ENCODE peak calls at places on chromosomes 12 and 14, in four cellular contexts. P, A, Q and G are unnamed samples.

GRCh38 chr12:124586756-124587155 is 19.3 kb upstream of the NCOR2 start:
- DNase-seq in Q (no peak), P (no peak), A (no peak), G (no peak)

GRCh38 chr14:24133730-24134129 is 2.3 kb upstream of the PSME1 start:
- DNase-seq in P (no peak), Q (no peak), A (no peak), G (no peak)

GRCh38 chr12:80129895-80130535 is 30.7 kb downstream of the OTOGL start:
- DNase-seq in P (no peak), A (no peak), Q (no peak), G (no peak)

GRCh38 chr14:76958975-76959710 is 69.4 kb downstream of the IRF2BPL start:
- DNase-seq in A (peak), Q (no peak), P (peak), G (no peak)

GRCh38 chr12:71708658-71709057 is 22.8 kb downstream of the TMEM19 start:
- DNase-seq in A (no peak), P (no peak), Q (no peak), G (no peak)

GRCh38 chr12:123078114-123078465 is 72.8 kb downstream of the PITPNM2 start:
- DNase-seq in P (no peak), Q (no peak), A (no peak), G (no peak)

GRCh38 chr12:9134981-9135628 is 19.4 kb upstream of the A2M start:
- DNase-seq in A (peak), Q (no peak), P (no peak), G (peak)

GRCh38 chr12:9406564-9407424 is 198.6 kb upstream of the PZP start:
- DNase-seq in A (no peak), P (no peak), Q (no peak), G (no peak)

GRCh38 chr12:89840162-89840922 is 131.7 kb upstream of the ATP2B1 start:
- DNase-seq in Q (no peak), P (no peak), A (no peak), G (no peak)

GRCh38 chr14:95683793-95684192 is 2.4 kb upstream of the TCL1B start:
- DNase-seq in A (peak), Q (no peak), P (no peak), G (peak)

GRCh38 chr14:44353805-44354204 is 153.3 kb downstream of the FSCB start:
- DNase-seq in P (no peak), Q (no peak), A (no peak), G (no peak)

GRCh38 chr12:129911437-129912049 is 7.7 kb upstream of the TMEM132D start:
- DNase-seq in Q (no peak), A (peak), P (no peak), G (peak)

GRCh38 chr12:124904306-124905098 is 9.9 kb downstream of the UBC start:
- DNase-seq in A (peak), P (no peak), Q (no peak), G (no peak)

GRCh38 chr14:69873877-69874780 is 5.1 kb upstream of the SMOC1 start:
- DNase-seq in A (no peak), P (no peak), Q (no peak), G (no peak)

GRCh38 chr14:25032092-25032784 is 17.7 kb downstream of the STXBP6 start:
- DNase-seq in Q (no peak), A (peak), P (no peak), G (no peak)

GRCh38 chr12:113359939-113360748 is 1.8 kb downstream of the PLBD2 start:
- DNase-seq in A (peak), P (no peak), Q (no peak), G (no peak)

GRCh38 chr14:32709072-32709471 is 229.6 kb upstream of the NPAS3 start:
- DNase-seq in Q (no peak), A (no peak), P (no peak), G (no peak)

GRCh38 chr12:94761559-94761958 is 111.2 kb upstream of the TMCC3 start:
- DNase-seq in A (peak), Q (no peak), P (no peak), G (no peak)

GRCh38 chr12:32106517-32107366 is at the start of gene BICD1:
- DNase-seq in P (peak), A (peak), Q (peak), G (peak)

GRCh38 chr12:75954749-75955148 is 76.8 kb downstream of the PHLDA1 start:
- DNase-seq in A (no peak), P (no peak), Q (no peak), G (no peak)

GRCh38 chr12:88519802-88520435 is 60.4 kb downstream of the KITLG start:
- DNase-seq in A (no peak), P (no peak), Q (no peak), G (no peak)

GRCh38 chr14:31842905-31843304 is 234.2 kb upstream of the ARHGAP5 start:
- DNase-seq in P (no peak), A (no peak), Q (no peak), G (no peak)

GRCh38 chr12:104426926-104427546 is 29.7 kb upstream of the CHST11 start:
- DNase-seq in P (no peak), A (no peak), Q (no peak), G (no peak)

GRCh38 chr12:78121969-78122610 is 291.4 kb downstream of the NAV3 start:
- DNase-seq in A (no peak), P (no peak), Q (no peak), G (no peak)

GRCh38 chr14:67574156-67574555 is 25.9 kb downstream of the PIGH start:
- DNase-seq in P (no peak), A (no peak), Q (no peak), G (no peak)

GRCh38 chr14:61453103-61453767 is 131.9 kb downstream of the PRKCH start:
- DNase-seq in Q (no peak), P (no peak), A (no peak), G (no peak)

GRCh38 chr12:76144253-76144564 is 59.7 kb upstream of the NAP1L1 start:
- DNase-seq in Q (no peak), A (no peak), P (no peak), G (no peak)

GRCh38 chr12:68106160-68106559 is 53.4 kb downstream of the IFNG start:
- DNase-seq in P (no peak), Q (no peak), A (no peak), G (no peak)

GRCh38 chr12:116629451-116629850 is 70.3 kb downstream of the MAP1LC3B2 start:
- DNase-seq in P (no peak), Q (no peak), A (no peak), G (no peak)

GRCh38 chr12:1533205-1533601 is 61.2 kb downstream of the FBXL14 start:
- DNase-seq in Q (no peak), P (peak), A (no peak), G (no peak)

GRCh38 chr12:103140217-103140616 is 182.7 kb downstream of the ASCL1 start:
- DNase-seq in P (no peak), Q (no peak), A (no peak), G (no peak)

GRCh38 chr12:12436831-12437345 is 80.0 kb downstream of the BORCS5 start:
- DNase-seq in P (no peak), Q (no peak), A (no peak), G (no peak)

GRCh38 chr14:46344327-46344937 is 307.1 kb downstream of the RPL10L start:
- DNase-seq in Q (no peak), P (peak), A (peak), G (peak)

DNA sequence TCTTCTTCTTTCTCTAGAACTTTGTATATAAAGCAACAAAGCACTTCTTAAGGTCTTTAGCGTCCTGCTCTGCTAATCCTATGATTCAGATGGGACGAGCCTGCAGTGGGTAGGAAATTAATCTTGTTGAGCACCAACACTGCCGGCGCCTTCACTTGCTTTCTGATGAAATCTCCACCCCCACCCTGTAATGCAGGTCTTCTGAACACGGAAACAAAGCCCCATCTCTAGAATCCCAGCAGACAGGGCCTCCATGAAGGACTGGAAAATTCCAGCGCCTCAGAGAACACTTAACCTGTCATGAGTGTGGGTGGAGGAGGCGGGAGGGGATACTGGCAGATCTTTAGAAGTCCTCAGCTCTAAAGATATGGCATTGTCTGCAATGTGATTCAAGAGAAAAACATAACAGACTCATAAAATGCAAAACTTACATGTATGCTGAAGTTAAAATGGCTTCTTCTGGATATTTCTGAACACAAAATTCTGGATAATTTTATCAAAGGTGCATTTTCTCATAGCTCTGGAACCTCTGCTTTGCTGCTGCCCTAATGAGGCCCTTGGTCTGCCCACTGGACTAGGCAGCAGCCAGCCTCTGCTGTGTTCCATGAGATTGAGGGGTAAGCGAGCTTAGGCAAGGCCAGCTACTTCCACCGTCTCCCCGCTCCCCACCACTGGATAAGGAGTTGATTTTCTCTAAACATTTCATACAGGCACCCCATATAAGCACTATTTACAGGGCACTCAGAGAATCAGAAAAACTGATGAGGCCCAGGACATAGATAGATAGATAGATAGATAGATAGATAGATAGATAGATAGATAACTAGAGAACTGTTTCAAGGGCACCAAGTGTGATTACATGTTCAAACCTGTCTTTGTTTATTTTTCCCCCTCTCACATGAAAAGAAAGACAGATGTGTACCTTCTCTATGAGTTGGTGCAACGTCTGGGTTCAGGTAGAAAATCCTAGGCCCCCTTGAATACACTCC is 43.1 kb downstream of the ZFP36L1 start:
- DNase-seq in Q (no peak), P (no peak), A (no peak), G (no peak)
- TF ChIP-seq SUZ12 in Q (no peak), P (no peak), A (no peak), G (no peak)

GRCh38 chr14:93016275-93016845 is 93.4 kb downstream of the CHGA start:
- DNase-seq in Q (no peak), A (no peak), P (no peak), G (no peak)
- TF ChIP-seq SP1 in Q (no peak), A (no peak), P (no peak), G (no peak)

DNA sequence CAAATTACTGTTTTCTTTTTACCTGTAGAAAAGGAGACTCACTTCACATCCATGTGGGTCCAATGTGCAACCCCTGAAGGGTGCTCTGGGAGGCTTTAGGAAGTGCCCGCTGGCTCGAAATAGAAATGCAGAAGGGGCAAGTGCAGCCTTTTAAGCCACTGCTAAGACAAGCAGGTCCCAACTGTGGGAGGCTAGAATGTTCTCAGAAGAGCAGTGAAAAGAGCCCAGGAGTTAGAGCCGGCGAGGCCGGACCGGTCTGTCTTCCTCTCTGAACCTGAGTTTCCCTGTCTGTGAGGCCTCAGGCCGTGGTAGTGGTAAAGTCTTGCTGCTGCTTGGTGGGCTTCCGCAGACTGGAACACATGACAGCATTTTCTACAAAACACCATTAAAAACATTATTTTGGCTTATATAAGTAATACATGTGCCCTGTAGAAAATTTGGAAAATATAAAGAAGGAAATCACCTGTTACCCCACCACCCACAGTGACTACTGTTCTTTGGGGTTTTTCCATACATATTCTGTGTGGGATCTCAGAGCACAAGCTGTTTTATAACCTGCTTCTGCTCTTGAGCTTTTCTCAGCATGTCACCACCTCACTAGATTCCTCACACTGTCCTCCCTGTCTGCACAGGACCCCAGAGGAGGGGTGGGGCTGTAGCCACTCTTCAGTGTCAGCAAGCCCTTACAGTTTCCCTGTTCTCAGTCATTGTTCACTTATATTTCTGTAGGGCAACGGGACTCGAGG is 6.0 kb downstream of the CKB start:
- DNase-seq in A (no peak), Q (no peak), P (no peak), G (no peak)
- TF ChIP-seq SUZ12 in A (no peak), Q (no peak), P (no peak), G (no peak)

GRCh38 chr12:91180577-91180976 is 2.0 kb downstream of the DCN start:
- DNase-seq in P (no peak), A (no peak), Q (no peak), G (no peak)
- TF ChIP-seq SP1 in P (no peak), A (no peak), Q (no peak), G (no peak)